ENCODE peak calls at places on chromosomes 7 and 10, in six cellular contexts. H is HCT116, K is A549, L is left cardiac atrium, Z is heart left ventricle, I is Right ventricle myocardium superior. C is an unnamed sample.

GRCh38 chr7:35849954-35850353 is 49.1 kb downstream of the SEPTIN7 start:
- ATAC-seq in Z (no peak), I (no peak), K (no peak), L (no peak), H (no peak), C (no peak)

GRCh38 chr10:122102867-122103525 is 114.0 kb downstream of the TACC2 start:
- ATAC-seq in I (no peak), K (peak), L (no peak), H (peak), Z (peak), C (peak)

GRCh38 chr7:105006367-105007139 is 7.5 kb upstream of the KMT2E start:
- ATAC-seq in K (peak), L (no peak), I (no peak), H (peak), Z (no peak), C (peak)

GRCh38 chr7:130491841-130492518 is at the start of gene MEST:
- ATAC-seq in H (no peak), I (peak), K (no peak), Z (peak), L (peak), C (peak)

GRCh38 chr7:83032195-83032594 is 130.5 kb downstream of the PCLO start:
- ATAC-seq in L (no peak), K (no peak), H (no peak), Z (no peak), I (no peak), C (no peak)

GRCh38 chr10:128896183-128896805 is 570.7 kb upstream of the MGMT start:
- ATAC-seq in H (no peak), L (peak), I (peak), Z (peak), K (no peak), C (no peak)

GRCh38 chr7:138129551-138130165 is 53.4 kb downstream of the AKR1D1 start:
- ATAC-seq in I (no peak), H (no peak), L (no peak), K (no peak), Z (no peak), C (no peak)

GRCh38 chr7:100077205-100077604 is 4.3 kb downstream of the ZNF3 start:
- ATAC-seq in K (no peak), I (no peak), H (no peak), L (no peak), Z (no peak), C (no peak)

GRCh38 chr7:9328296-9328695 is 894.9 kb downstream of the NXPH1 start:
- ATAC-seq in H (no peak), K (no peak), I (no peak), Z (no peak), L (no peak), C (no peak)

GRCh38 chr7:519974-520458 is 370 bp upstream of the PDGFA start:
- ATAC-seq in L (peak), I (peak), H (peak), K (peak), Z (peak), C (peak)

GRCh38 chr7:20776214-20776875 is 10.3 kb downstream of the SP8 start:
- ATAC-seq in K (no peak), H (no peak), L (no peak), I (no peak), Z (no peak), C (no peak)

GRCh38 chr10:21831986-21832735 is 171.4 kb downstream of the DNAJC1 start:
- ATAC-seq in K (no peak), Z (no peak), H (no peak), I (no peak), L (peak), C (no peak)

GRCh38 chr7:106344861-106345260 is 60.1 kb upstream of the NAMPT start:
- ATAC-seq in L (peak), I (peak), Z (peak), K (no peak), H (no peak), C (peak)

GRCh38 chr10:119815671-119816070 is 57.0 kb downstream of the MCMBP start:
- ATAC-seq in H (no peak), K (no peak), L (no peak), Z (no peak), I (no peak), C (no peak)

GRCh38 chr7:91327341-91327740 is 63.1 kb downstream of the FZD1 start:
- ATAC-seq in H (no peak), K (no peak), I (no peak), Z (no peak), L (no peak), C (no peak)

GRCh38 chr7:155913719-155914118 is 101.5 kb upstream of the SHH start:
- ATAC-seq in H (no peak), L (no peak), I (no peak), Z (no peak), K (no peak), C (no peak)

GRCh38 chr10:79112898-79113431 is 44.2 kb downstream of the ZMIZ1 start:
- ATAC-seq in K (peak), L (peak), H (no peak), I (peak), Z (peak), C (peak)

GRCh38 chr10:62527019-62527827 is 153.1 kb downstream of the ZNF365 start:
- ATAC-seq in L (no peak), I (no peak), Z (no peak), H (no peak), K (no peak), C (peak)

GRCh38 chr10:77392236-77392721 is 245.3 kb downstream of the KCNMA1 start:
- ATAC-seq in K (peak), Z (no peak), L (peak), H (peak), I (peak), C (no peak)

GRCh38 chr10:21260060-21260792 is 265.3 kb downstream of the SKIDA1 start:
- ATAC-seq in I (peak), L (peak), K (no peak), H (no peak), Z (peak), C (no peak)

GRCh38 chr10:13526952-13527863 is 1.6 kb downstream of the BEND7 start:
- ATAC-seq in I (no peak), L (peak), Z (no peak), H (no peak), K (peak), C (no peak)

GRCh38 chr10:30980951-30981616 is 50.6 kb downstream of the ZNF438 start:
- ATAC-seq in K (no peak), Z (peak), L (peak), I (peak), H (no peak), C (peak)

GRCh38 chr7:107580716-107581383 is 804 bp downstream of the BCAP29 start:
- ATAC-seq in H (no peak), L (no peak), I (no peak), Z (no peak), K (no peak), C (no peak)

GRCh38 chr10:66202101-66202500 is 723.7 kb upstream of the LRRTM3 start:
- ATAC-seq in H (no peak), Z (no peak), I (no peak), L (no peak), K (no peak), C (no peak)

GRCh38 chr10:79246209-79246581 is 101.1 kb upstream of the PPIF start:
- ATAC-seq in K (peak), Z (peak), L (peak), I (peak), H (no peak), C (no peak)

GRCh38 chr10:103276941-103277712 is at the start of gene INA:
- ATAC-seq in H (no peak), K (peak), Z (no peak), I (no peak), L (no peak), C (peak)

GRCh38 chr10:126454045-126454751 is 65.9 kb upstream of the ADAM12 start:
- ATAC-seq in I (no peak), H (no peak), K (no peak), Z (no peak), L (no peak), C (peak)

GRCh38 chr10:35540296-35541164 is 64.6 kb upstream of the GJD4 start:
- ATAC-seq in L (no peak), I (no peak), K (no peak), H (no peak), Z (no peak), C (no peak)

GRCh38 chr7:68699090-68699711 is 899.1 kb upstream of the AUTS2 start:
- ATAC-seq in H (no peak), Z (no peak), I (no peak), K (peak), L (no peak), C (no peak)

GRCh38 chr10:35184527-35185171 is 58.0 kb downstream of the CREM start:
- ATAC-seq in I (peak), Z (no peak), K (no peak), L (no peak), H (no peak), C (no peak)

GRCh38 chr10:100983868-100984669 is 3.2 kb downstream of the MRPL43 start:
- ATAC-seq in H (no peak), Z (no peak), K (no peak), I (no peak), L (no peak), C (no peak)

C was measured in esophagus mucosa.